ENCODE peak calls at places on chromosomes 12 and 14, in four cellular contexts. B, Y, H and C are unnamed samples.

GRCh38 chr12:70875628-70876027 is 44.9 kb downstream of the PTPRR start:
- DNase-seq in B (no peak), Y (no peak), H (no peak), C (no peak)

GRCh38 chr14:103142031-103142430 is 18.8 kb downstream of the TNFAIP2 start:
- DNase-seq in B (no peak), Y (no peak), H (no peak), C (no peak)

GRCh38 chr12:1443421-1444141 is 150.8 kb downstream of the FBXL14 start:
- DNase-seq in B (peak; percentile 78), Y (no peak), H (no peak), C (no peak)

GRCh38 chr12:125403145-125403789 is 338.0 kb downstream of the AACS start:
- DNase-seq in B (peak; percentile 4), Y (no peak), H (no peak), C (no peak)

GRCh38 chr12:94258593-94258992 is 110.2 kb downstream of the PLXNC1 start:
- DNase-seq in B (no peak), Y (no peak), H (no peak), C (no peak)

GRCh38 chr12:42482820-42483533 is 106.6 kb downstream of the PRICKLE1 start:
- DNase-seq in B (peak; percentile 56), Y (peak; percentile 74), H (peak; percentile 28), C (peak; percentile 25)

GRCh38 chr12:1531654-1532366 is 62.6 kb downstream of the FBXL14 start:
- DNase-seq in B (no peak), Y (no peak), H (no peak), C (no peak)

GRCh38 chr14:105528197-105528858 is 1.9 kb downstream of the TMEM121 start:
- DNase-seq in B (peak; percentile 51), Y (no peak), H (peak; percentile 77), C (peak; percentile 26)

GRCh38 chr14:79629891-79630560 is 581.3 kb downstream of the DIO2 start:
- DNase-seq in B (no peak), Y (no peak), H (no peak), C (no peak)

GRCh38 chr14:57492859-57493258 is 798 bp downstream of the CCDC198 start:
- DNase-seq in B (peak; percentile 44), Y (no peak), H (no peak), C (no peak)

GRCh38 chr12:56987011-56987410 is 19.3 kb downstream of the ZBTB39 start:
- DNase-seq in B (no peak), Y (peak; percentile 47), H (no peak), C (no peak)

GRCh38 chr14:90654831-90655276 is 161.4 kb downstream of the TTC7B start:
- DNase-seq in B (no peak), Y (no peak), H (no peak), C (no peak)

GRCh38 chr14:79515158-79515557 is 696.1 kb downstream of the DIO2 start:
- DNase-seq in B (no peak), Y (no peak), H (no peak), C (no peak)

GRCh38 chr14:77338332-77338731 is 17.5 kb downstream of the GSTZ1 start:
- DNase-seq in B (no peak), Y (no peak), H (no peak), C (no peak)

GRCh38 chr14:55404170-55404569 is 7.5 kb downstream of the ATG14 start:
- DNase-seq in B (no peak), Y (no peak), H (no peak), C (no peak)

GRCh38 chr12:52691076-52691764 is 11.0 kb upstream of the KRT1 start:
- DNase-seq in B (no peak), Y (no peak), H (peak; percentile 72), C (no peak)

GRCh38 chr12:72098622-72099021 is 160.0 kb downstream of the TPH2 start:
- DNase-seq in B (peak; percentile 26), Y (no peak), H (no peak), C (no peak)

GRCh38 chr12:79125358-79125757 is 260.8 kb downstream of the SYT1 start:
- DNase-seq in B (no peak), Y (no peak), H (no peak), C (no peak)

GRCh38 chr12:79124385-79124784 is 259.8 kb downstream of the SYT1 start:
- DNase-seq in B (no peak), Y (no peak), H (no peak), C (no peak)

GRCh38 chr12:79127268-79127895 is 262.8 kb downstream of the SYT1 start:
- DNase-seq in B (peak; percentile 95), Y (no peak), H (no peak), C (no peak)

GRCh38 chr12:79128956-79129355 is 264.4 kb downstream of the SYT1 start:
- DNase-seq in B (no peak), Y (no peak), H (no peak), C (no peak)
- H3K4me3 ChIP-seq in B (no peak overlapping the region), Y (no peak overlapping the region), H (no peak overlapping the region), C (no peak overlapping the region)

DNA sequence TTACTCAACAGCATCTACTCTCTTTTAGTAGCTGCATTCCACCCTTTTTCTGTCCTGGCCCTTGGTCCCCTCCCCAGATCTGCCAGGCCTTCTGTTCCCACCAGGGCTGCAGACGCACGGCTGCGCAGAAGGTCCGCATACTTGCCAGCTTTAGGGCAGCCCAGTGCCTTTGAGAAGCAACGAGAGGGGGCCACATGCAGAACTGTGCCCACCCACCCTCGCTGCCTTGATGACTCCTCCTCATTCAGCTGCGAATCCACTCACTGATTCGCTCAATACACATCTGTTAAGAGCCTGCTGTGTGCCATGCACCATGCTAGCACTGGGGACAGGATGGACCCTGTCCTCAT is 39.2 kb downstream of the PRIMA1 start:
- DNase-seq in B (no peak), Y (no peak), H (no peak), C (no peak)
- H3K4me3 ChIP-seq in B (no peak overlapping the region), Y (no peak overlapping the region), H (no peak overlapping the region), C (no peak overlapping the region)

DNA sequence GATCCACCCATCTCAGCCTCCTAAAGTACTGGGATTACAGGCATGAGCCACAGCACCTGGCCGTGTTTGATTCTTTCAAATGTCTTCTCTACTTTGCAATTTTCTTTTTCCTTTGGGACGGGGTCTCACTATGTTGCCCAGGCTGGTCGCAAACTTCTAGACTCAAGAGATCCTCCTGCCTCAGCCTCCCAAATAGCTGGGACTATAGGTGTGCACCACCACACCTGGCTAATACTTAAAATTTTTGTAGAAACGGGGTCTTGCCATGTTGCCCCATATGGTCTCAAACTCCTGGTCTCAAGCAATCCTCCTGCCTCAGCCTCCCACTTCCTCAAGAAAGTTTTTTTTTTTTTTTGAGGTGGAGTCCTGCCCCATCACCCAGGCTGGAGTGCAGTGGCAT is 1.7 kb downstream of the GATC start:
- DNase-seq in B (no peak), Y (no peak), H (no peak), C (no peak)
- H3K4me3 ChIP-seq in B (no peak overlapping the region), Y (no peak overlapping the region), H (no peak overlapping the region), C (no peak overlapping the region)

DNA sequence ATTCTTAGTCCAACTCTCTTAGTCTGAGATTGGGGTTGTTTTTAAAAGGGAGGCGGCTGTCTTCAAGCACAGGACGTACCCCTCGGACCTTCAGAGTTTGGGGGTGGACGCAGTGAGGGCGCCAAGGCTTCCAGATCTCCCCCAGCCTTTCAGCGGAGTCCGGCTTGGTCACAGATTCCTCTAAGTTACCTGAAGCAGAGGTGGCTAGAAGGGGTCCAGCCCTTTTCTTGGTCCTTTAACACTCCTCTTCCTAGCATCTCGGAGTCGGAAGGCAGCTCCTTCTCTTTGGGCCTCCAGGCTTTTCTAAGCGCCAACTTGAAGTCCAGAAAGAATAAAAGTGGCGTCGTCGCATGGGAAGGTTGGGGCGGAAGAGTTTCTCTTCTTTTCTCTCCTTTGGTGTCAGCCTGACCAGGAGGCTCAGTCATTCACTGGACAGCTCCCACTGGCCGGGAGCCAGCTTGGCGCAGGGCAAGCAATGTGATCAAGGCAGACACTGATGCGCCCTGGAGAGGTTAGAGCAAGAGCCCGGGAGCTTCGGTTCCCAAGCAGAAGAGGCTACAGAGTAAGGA is 9.6 kb downstream of the OR6S1 start:
- DNase-seq in B (peak; percentile 64), Y (no peak), H (no peak), C (no peak)
- H3K4me3 ChIP-seq in B (peak overlapping the region; percentile 55), Y (peak overlapping the region; percentile 57), H (peak overlapping the region; percentile 70), C (peak overlapping the region; percentile 20)

GRCh38 chr12:97757431-97758091 is 295.0 kb downstream of the RMST start:
- DNase-seq in B (no peak), Y (no peak), H (no peak), C (peak; percentile 11)
- H3K4me3 ChIP-seq in B (no peak overlapping the region), Y (peak overlapping the region; percentile 19), H (no peak overlapping the region), C (no peak overlapping the region)

GRCh38 chr14:65926504-65926903 is 514.0 kb downstream of the FUT8 start:
- DNase-seq in B (no peak), Y (no peak), H (no peak), C (no peak)
- H3K4me3 ChIP-seq in B (no peak overlapping the region), Y (no peak overlapping the region), H (no peak overlapping the region), C (no peak overlapping the region)